ENCODE peak calls at places on chromosomes 5 and 9, in seven cellular contexts. N is transverse colon, W is prostate gland, Y is stomach, I is HCT116, D is suprapubic skin, K is uterus. E is an unnamed sample.

GRCh38 chr5:131394128-131394527 is 130.3 kb downstream of the CDC42SE2 start:
- DNase-seq in W (peak), I (no peak), N (no peak), Y (peak), D (no peak), K (no peak), E (no peak)

GRCh38 chr5:79831910-79832309 is 142.3 kb downstream of the CMYA5 start:
- DNase-seq in W (no peak), I (no peak), Y (no peak), K (no peak), D (no peak), N (no peak), E (no peak)

GRCh38 chr9:117304613-117305012 is 110.2 kb downstream of the ASTN2 start:
- DNase-seq in I (no peak), N (no peak), W (no peak), D (no peak), Y (no peak), K (no peak), E (no peak)

GRCh38 chr9:71984388-71985069 is 73.1 kb downstream of the C9orf85 start:
- DNase-seq in I (no peak), D (no peak), K (no peak), N (peak), Y (no peak), W (no peak), E (no peak)

GRCh38 chr5:152987156-152987555 is 503.3 kb upstream of the GRIA1 start:
- DNase-seq in N (no peak), I (no peak), W (no peak), D (no peak), Y (peak), K (no peak), E (no peak)

GRCh38 chr5:149205625-149206523 is 64.6 kb downstream of the ABLIM3 start:
- DNase-seq in W (no peak), N (no peak), I (no peak), Y (no peak), K (peak), D (no peak), E (no peak)

GRCh38 chr5:180688326-180689070 is 39.1 kb upstream of the FLT4 start:
- DNase-seq in W (no peak), D (no peak), Y (no peak), I (no peak), K (no peak), N (no peak), E (no peak)

GRCh38 chr5:154296525-154297159 is 106.1 kb downstream of the GALNT10 start:
- DNase-seq in N (peak), Y (peak), D (no peak), K (no peak), W (peak), I (no peak), E (no peak)

GRCh38 chr9:93205045-93205768 is 21.3 kb downstream of the WNK2 start:
- DNase-seq in K (peak), I (no peak), D (no peak), Y (peak), N (no peak), W (peak), E (no peak)

GRCh38 chr9:128091144-128091543 is 23.1 kb downstream of the SLC25A25 start:
- DNase-seq in W (peak), K (peak), Y (no peak), N (peak), D (peak), I (no peak), E (no peak)

GRCh38 chr5:50888754-50889153 is 222.3 kb downstream of the PARP8 start:
- DNase-seq in N (no peak), Y (no peak), I (no peak), W (no peak), D (no peak), K (no peak), E (no peak)

GRCh38 chr5:33997331-33997983 is 10.4 kb downstream of the AMACR start:
- DNase-seq in N (peak), I (peak), K (peak), W (peak), D (peak), Y (peak), E (peak)

GRCh38 chr9:14616188-14616982 is 76.8 kb downstream of the ZDHHC21 start:
- DNase-seq in K (no peak), W (no peak), D (no peak), I (peak), N (no peak), Y (no peak), E (peak)

GRCh38 chr5:141508808-141509611 is 20.1 kb downstream of the PCDHGC5 start:
- DNase-seq in D (no peak), N (peak), W (no peak), I (no peak), K (peak), Y (no peak), E (no peak)

GRCh38 chr9:129910628-129911567 is 75.6 kb downstream of the USP20 start:
- DNase-seq in I (peak), K (no peak), D (no peak), W (no peak), N (no peak), Y (no peak), E (peak)

GRCh38 chr9:35112257-35113020 is 3.2 kb downstream of the ATOSB start:
- DNase-seq in N (peak), W (no peak), Y (no peak), K (no peak), D (no peak), I (no peak), E (peak)

GRCh38 chr5:127930311-127930710 is 153.3 kb upstream of the SLC12A2 start:
- DNase-seq in Y (peak), D (no peak), W (no peak), K (no peak), I (peak), N (no peak), E (no peak)

GRCh38 chr5:65695896-65696295 is 26.0 kb downstream of the SGTB start:
- DNase-seq in K (no peak), W (no peak), Y (no peak), D (no peak), N (no peak), I (no peak), E (no peak)

GRCh38 chr5:159777049-159777448 is 139.2 kb upstream of the ADRA1B start:
- DNase-seq in N (no peak), K (no peak), D (no peak), Y (no peak), I (no peak), W (no peak), E (no peak)

GRCh38 chr5:58641533-58641932 is 58.7 kb downstream of the RAB3C start:
- DNase-seq in I (no peak), N (no peak), Y (no peak), K (no peak), D (no peak), W (no peak), E (no peak)

GRCh38 chr9:70259512-70259802 is 679 bp downstream of the SMC5 start:
- DNase-seq in Y (no peak), K (no peak), D (no peak), W (no peak), I (no peak), N (no peak), E (no peak)

GRCh38 chr9:65409471-65409980 is 124.5 kb upstream of the FOXD4L5 start:
- DNase-seq in D (no peak), W (no peak), K (no peak), Y (no peak), I (no peak), N (no peak), E (no peak)

GRCh38 chr5:134136771-134137170 is 22.3 kb downstream of the TCF7 start:
- DNase-seq in N (peak), K (peak), I (no peak), Y (peak), W (no peak), D (peak), E (no peak)
- TF ChIP-seq POLR2A in N (no peak), K (no peak), I (no peak), Y (no peak), W (no peak), D (no peak), E (no peak)

GRCh38 chr5:172735141-172735831 is 35.7 kb downstream of the DUSP1 start:
- DNase-seq in D (no peak), W (no peak), Y (no peak), K (no peak), I (no peak), N (no peak), E (no peak)

GRCh38 chr5:172731286-172732073 is 39.5 kb downstream of the DUSP1 start:
- DNase-seq in K (no peak), N (no peak), W (peak), D (no peak), Y (peak), I (peak), E (no peak)

GRCh38 chr5:172733974-172734346 is 37.0 kb downstream of the DUSP1 start:
- DNase-seq in N (no peak), K (no peak), W (no peak), Y (no peak), I (no peak), D (no peak), E (no peak)

GRCh38 chr5:172732201-172732865 is 38.7 kb downstream of the DUSP1 start:
- DNase-seq in Y (no peak), W (no peak), D (no peak), K (no peak), N (no peak), I (no peak), E (no peak)

DNA sequence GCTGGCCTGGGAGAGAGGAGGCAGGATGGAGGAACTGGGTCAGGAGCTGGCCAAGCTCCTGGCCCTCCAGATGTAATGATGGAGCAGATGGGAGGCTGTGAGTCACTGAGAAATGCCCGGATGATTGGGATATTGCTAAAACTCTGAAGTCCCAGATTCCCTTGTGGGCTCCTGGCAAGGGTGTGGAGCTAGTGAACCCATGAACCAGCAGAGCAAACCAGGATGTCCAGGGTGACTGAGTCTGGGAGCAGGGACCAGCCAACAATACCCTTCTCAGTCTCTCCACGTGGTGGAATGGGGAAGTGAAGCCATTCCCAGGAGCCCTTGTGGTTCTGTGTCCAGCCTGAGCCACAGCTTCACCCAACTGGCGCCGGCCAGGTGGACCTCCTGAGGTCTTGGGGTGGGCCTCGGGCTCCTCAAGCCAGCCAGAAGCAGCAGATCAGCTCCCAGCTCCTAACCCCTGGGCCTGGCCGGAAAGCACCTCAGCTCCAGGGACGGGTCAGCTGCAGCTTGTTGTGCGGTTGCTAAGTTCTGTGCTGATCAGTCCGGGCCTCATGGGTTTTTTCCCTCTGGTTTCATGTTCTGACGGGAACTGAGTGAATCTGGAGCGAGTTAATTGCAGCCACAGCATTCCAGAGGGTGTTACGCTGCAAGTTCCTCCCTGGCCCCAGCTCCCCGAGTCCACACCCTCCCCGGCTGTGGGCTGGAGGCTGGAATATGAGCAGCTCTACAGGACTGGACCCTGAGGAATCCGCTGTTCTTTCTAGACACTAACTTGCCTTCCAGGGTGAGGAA is 37.6 kb downstream of the DUSP1 start:
- DNase-seq in I (no peak), D (peak), K (peak), Y (peak), N (peak), W (peak), E (no peak)
- TF ChIP-seq POLR2A in I (no peak), D (no peak), K (peak), Y (no peak), N (peak), W (no peak), E (no peak)

DNA sequence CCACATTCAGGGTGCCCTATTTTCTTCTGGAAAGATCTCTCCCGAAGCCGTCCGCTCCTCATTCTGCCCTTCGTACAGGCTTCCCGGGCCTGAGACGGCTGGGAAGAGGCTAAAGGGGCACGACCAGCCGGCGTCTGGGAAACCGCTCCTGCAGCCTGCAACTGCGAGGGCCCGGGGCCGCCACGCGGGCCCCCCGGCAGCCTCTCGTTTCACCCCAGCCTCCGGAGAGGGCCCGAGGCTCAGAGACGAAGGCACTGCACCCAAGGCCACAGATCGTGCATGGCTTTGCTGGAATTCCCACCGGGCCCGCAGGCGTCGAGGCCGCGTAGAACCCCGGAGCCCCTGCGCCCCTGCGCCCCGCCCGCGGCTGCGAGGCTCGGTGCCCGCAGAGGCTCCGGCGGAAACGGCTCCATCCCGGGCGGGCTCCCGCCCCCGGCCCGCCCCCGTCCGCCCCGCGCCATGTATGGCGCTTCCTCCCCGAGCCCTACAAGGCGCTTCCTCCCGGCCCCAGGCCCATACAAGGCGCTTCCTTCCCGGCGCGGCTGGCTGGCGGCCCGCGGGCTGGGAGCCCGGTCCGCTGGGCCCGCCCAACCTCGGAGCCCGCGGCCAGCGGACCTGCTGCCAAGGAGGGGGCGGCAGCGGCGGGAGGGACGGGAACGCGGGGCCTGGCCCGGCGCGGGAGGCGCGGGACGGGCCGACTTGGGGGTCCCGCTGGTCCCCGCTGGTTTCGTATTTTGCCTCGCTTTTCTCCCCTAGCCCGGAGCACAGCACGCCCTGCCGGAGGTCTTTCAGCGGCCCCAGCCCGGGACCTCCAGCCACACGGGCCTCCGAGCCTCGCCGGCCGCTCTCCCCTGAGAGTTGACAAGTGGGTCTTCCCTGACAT is 26.6 kb downstream of the EGR1 start:
- DNase-seq in N (peak), D (peak), Y (peak), W (peak), I (peak), K (peak), E (peak)
- TF ChIP-seq POLR2A in N (no peak), D (no peak), Y (no peak), W (peak), I (peak), K (peak), E (peak)

GRCh38 chr9:6676254-6676928 is 30.9 kb upstream of the GLDC start:
- DNase-seq in I (no peak), D (no peak), N (no peak), W (no peak), K (no peak), Y (no peak), E (no peak)

GRCh38 chr9:6677803-6678202 is 32.3 kb upstream of the GLDC start:
- DNase-seq in W (no peak), N (no peak), I (no peak), K (no peak), D (no peak), Y (no peak), E (no peak)

GRCh38 chr9:6680797-6681146 is 35.2 kb upstream of the GLDC start:
- DNase-seq in D (peak), N (peak), Y (peak), K (peak), W (peak), I (no peak), E (peak)

GRCh38 chr9:6681957-6682501 is 36.5 kb upstream of the GLDC start:
- DNase-seq in I (no peak), N (no peak), Y (no peak), K (no peak), W (no peak), D (no peak), E (no peak)

DNA sequence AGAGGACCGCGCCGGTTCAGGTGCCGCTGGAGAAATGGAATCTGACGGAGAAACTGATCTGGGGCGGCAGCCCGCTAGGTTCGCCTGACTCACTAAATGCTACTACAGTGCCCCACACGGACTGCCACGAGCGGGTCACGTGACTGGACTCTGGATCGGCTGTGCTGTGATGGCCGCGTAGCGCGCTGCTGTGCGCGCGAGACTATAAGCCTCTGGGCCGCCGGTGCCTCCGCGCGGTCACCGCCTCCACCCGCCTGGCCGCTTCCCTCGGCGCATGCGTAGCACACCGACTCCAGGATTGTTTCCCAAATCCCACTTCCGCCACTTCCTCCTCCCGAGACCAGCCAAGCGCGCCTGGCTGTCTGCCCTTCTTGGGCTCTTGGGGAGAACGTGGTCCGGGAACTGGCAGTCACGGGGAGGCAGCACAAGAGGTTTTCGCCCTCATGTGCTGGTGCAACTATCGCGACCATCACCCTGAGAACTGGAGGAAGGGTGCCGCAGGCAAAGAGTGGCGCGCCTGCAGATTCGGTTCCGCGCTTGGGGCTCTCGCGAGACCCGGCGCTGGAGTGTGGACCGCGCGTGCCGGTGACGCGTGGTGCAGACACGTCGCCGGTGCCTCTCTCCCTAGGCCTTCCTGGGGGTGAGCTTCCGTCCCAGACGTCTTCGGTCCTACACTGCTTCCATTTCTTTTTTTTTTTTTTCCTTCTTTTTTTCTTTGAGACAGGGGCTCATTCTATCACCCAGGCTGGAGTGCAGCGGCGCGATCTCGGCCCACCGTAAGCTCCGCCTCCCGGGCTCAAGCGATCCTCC is 35.8 kb upstream of the GLDC start:
- DNase-seq in W (peak), N (peak), I (peak), Y (peak), D (peak), K (peak), E (peak)
- TF ChIP-seq POLR2A in W (peak), N (peak), I (peak), Y (peak), D (peak), K (peak), E (peak)

DNA sequence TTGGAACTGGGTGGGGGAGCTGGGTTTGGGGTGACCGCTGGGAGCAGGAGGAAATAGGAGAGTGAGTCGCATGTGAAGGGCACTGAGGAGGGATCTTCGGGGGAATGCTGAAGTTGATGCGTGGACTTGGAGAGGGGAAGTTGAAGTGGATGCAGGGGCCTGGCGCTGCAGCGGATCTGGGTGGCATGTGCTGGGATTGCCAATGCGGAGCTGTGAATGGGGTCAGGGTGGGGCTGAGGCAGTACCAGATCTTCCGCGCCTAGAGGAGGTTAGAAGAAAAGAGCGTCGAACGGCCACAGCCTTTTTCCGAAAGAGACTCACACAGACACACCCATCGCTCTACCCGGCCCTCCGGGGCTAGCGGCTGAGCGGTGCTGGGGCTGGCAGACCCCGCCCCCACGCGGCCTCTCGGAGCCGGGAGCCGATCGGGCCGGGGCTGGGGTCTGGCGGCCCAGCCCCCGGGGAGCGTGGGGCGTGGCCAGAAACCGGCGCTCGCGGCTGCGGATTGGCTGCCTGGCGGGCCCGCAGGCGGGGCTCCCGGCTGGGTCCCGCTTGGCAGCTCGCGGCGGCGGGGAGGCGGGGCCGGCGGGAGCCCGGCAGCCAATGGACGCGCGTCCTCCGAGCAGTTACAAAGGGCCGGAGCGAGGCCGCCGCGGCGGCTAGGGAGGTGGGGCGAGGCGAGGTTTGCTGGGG is at the start of gene TGFBR1:
- DNase-seq in W (peak), Y (peak), D (peak), K (peak), I (peak), N (peak), E (peak)
- TF ChIP-seq POLR2A in W (peak), Y (peak), D (peak), K (peak), I (peak), N (peak), E (peak)

DNA sequence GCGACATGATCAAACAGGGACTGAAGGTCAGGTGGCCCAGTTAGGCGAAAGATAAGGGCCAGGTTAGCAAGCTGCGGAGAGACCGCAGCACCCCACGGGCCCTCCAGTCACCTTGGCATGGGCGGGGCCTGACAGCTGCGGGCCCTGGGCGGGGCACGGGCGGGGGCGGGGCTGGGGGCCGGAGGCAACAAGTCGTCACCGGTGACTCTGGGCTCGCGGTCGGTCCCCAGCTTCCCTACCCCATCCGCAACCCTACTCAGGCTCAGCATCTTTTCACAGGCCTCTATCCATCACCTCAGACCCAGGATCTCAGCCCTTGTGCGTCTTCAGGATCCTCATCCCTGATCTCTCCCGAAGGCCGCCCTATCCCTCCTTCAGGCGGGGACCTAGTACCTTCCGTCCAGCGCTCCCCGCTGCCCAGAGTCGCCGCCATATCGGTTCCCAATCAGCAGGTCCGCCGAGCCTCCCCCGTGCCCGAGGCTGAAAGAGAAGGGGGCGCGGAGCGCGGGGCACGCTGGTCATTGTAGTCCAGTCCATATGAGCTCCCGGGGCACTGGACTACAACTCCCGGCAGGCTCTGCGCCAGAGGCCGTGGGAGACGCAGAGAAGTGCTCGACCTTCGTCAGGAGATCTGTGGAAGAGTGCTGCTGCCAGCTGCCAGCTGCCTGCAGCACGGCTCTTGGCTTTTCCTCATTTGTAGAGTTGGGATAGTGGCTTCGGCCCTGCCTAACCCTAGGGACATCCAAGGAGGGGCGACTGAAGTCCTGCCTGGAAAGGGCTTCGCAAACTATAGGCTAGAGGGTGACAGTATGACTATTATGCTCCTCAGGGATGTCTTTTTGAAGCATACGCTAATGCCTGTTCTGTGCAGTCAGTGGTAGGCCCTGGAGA is at the start of gene DNAJC18:
- DNase-seq in Y (peak), N (peak), K (peak), D (peak), W (peak), I (peak), E (peak)
- TF ChIP-seq POLR2A in Y (no peak), N (peak), K (peak), D (no peak), W (peak), I (no peak), E (peak)